ENCODE peak calls at places on chromosomes 1 and 21, in seven cellular contexts. F is heart left ventricle, B is HTR-8/SVneo, R is globus pallidus, Y is NCI-H2171, X is bronchial epithelial cell, Z is AG08395. G is an unnamed sample.

GRCh38 chr1:183278736-183279591 is 92.9 kb downstream of the LAMC2 start:
- DNase-seq in Z (peak), X (peak), F (no peak), Y (no peak), R (no peak), B (no peak), G (peak)

GRCh38 chr1:51237714-51238403 is 1.8 kb downstream of the RNF11 start:
- DNase-seq in Z (peak), F (no peak), B (no peak), Y (no peak), R (peak), X (peak), G (peak)

GRCh38 chr1:37162059-37162458 is 127.7 kb upstream of the GRIK3 start:
- DNase-seq in Y (no peak), X (no peak), B (no peak), Z (no peak), F (no peak), R (no peak), G (no peak)

GRCh38 chr1:156751724-156752481 is 428 bp upstream of the HDGF start:
- DNase-seq in F (peak), Z (peak), X (peak), Y (peak), B (peak), R (peak), G (peak)

GRCh38 chr1:204591473-204592090 is 75.4 kb downstream of the MDM4 start:
- DNase-seq in B (peak), Z (peak), F (no peak), Y (no peak), R (no peak), X (peak), G (peak)

GRCh38 chr1:116379674-116380498 is 6.8 kb downstream of the ATP1A1 start:
- DNase-seq in Z (no peak), R (no peak), X (no peak), Y (no peak), F (no peak), B (no peak), G (no peak)

GRCh38 chr1:220682901-220683576 is 7.1 kb upstream of the C1orf115 start:
- DNase-seq in F (no peak), Y (no peak), R (no peak), B (no peak), Z (no peak), X (no peak), G (no peak)

GRCh38 chr1:31795801-31796621 is 19.8 kb downstream of the SPOCD1 start:
- DNase-seq in F (peak), Y (peak), Z (peak), X (peak), R (no peak), B (peak), G (peak)

GRCh38 chr1:154199563-154199879 is 6.6 kb downstream of the CFAP141 start:
- DNase-seq in F (no peak), Y (no peak), R (no peak), Z (no peak), B (no peak), X (no peak), G (no peak)

GRCh38 chr1:234262754-234263105 is 110.5 kb upstream of the COA6 start:
- DNase-seq in F (no peak), X (no peak), Z (no peak), R (no peak), Y (no peak), B (no peak), G (no peak)

GRCh38 chr1:68231627-68232303 is 558 bp downstream of the WLS start:
- DNase-seq in B (peak), Z (peak), R (peak), Y (peak), X (no peak), F (peak), G (no peak)

GRCh38 chr1:208544794-208545193 is 300.6 kb upstream of the PLXNA2 start:
- DNase-seq in Z (no peak), X (no peak), R (no peak), Y (no peak), B (no peak), F (no peak), G (no peak)

GRCh38 chr1:199780948-199781347 is 246.6 kb upstream of the NR5A2 start:
- DNase-seq in Z (peak), F (no peak), B (no peak), X (peak), Y (no peak), R (no peak), G (peak)

GRCh38 chr1:9332513-9333143 is 39.9 kb downstream of the SPSB1 start:
- DNase-seq in Y (no peak), B (no peak), Z (no peak), F (no peak), R (no peak), X (no peak), G (no peak)

GRCh38 chr1:248926401-248927182 is 20.6 kb downstream of the PGBD2 start:
- DNase-seq in Z (peak), Y (no peak), X (peak), B (no peak), F (no peak), R (no peak), G (peak)

GRCh38 chr1:209622841-209623829 is 29.1 kb downstream of the LAMB3 start:
- DNase-seq in Z (no peak), Y (no peak), R (no peak), X (no peak), F (no peak), B (no peak), G (no peak)

GRCh38 chr1:211643324-211644212 is 31.9 kb downstream of the NEK2 start:
- DNase-seq in F (no peak), Y (peak), B (no peak), R (no peak), Z (no peak), X (peak), G (no peak)

GRCh38 chr1:9657521-9658032 is 6.0 kb downstream of the PIK3CD start:
- DNase-seq in X (no peak), R (no peak), B (no peak), Z (no peak), F (no peak), Y (no peak), G (no peak)

GRCh38 chr1:166628259-166628658 is 211.0 kb upstream of the POGK start:
- DNase-seq in R (no peak), B (no peak), Z (no peak), F (no peak), X (no peak), Y (no peak), G (no peak)

GRCh38 chr21:45224189-45224938 is 63.3 kb downstream of the POFUT2 start:
- DNase-seq in R (no peak), F (no peak), Z (no peak), B (no peak), X (no peak), Y (no peak), G (no peak)

GRCh38 chr1:230125633-230126528 is 58.8 kb downstream of the GALNT2 start:
- DNase-seq in R (no peak), X (peak), B (peak), F (no peak), Z (peak), Y (no peak), G (no peak)

GRCh38 chr1:232227171-232227740 is 402.7 kb downstream of the SIPA1L2 start:
- DNase-seq in Y (peak), R (no peak), F (no peak), Z (no peak), B (no peak), X (no peak), G (no peak)

GRCh38 chr1:38899560-38899959 is 18.2 kb upstream of the GJA9 start:
- DNase-seq in R (no peak), B (no peak), Z (no peak), X (no peak), F (no peak), Y (no peak), G (no peak)

GRCh38 chr21:31346256-31346821 is 2.3 kb upstream of the TIAM1 start:
- DNase-seq in F (no peak), X (no peak), B (no peak), Z (no peak), Y (no peak), R (no peak), G (no peak)

GRCh38 chr1:117970251-117970650 is 40.7 kb downstream of the WDR3 start:
- DNase-seq in Z (no peak), R (peak), B (no peak), Y (no peak), X (no peak), F (no peak), G (no peak)

GRCh38 chr1:208421511-208421910 is 177.3 kb upstream of the PLXNA2 start:
- DNase-seq in Y (no peak), R (no peak), F (no peak), X (no peak), Z (no peak), B (no peak), G (no peak)

GRCh38 chr1:8702121-8702520 is 115.3 kb downstream of the RERE start:
- DNase-seq in R (peak), Z (no peak), X (peak), F (no peak), B (no peak), Y (peak), G (no peak)

GRCh38 chr1:101284622-101285218 is 47.9 kb downstream of the S1PR1 start:
- DNase-seq in F (no peak), Z (no peak), Y (no peak), B (no peak), R (no peak), X (peak), G (no peak)

GRCh38 chr1:22018583-22019559 is 17.4 kb downstream of the CELA3A start:
- DNase-seq in Y (no peak), X (peak), B (peak), F (peak), R (peak), Z (peak), G (peak)

GRCh38 chr21:38388219-38388618 is 110.1 kb downstream of the ERG start:
- DNase-seq in B (no peak), R (no peak), Z (no peak), F (no peak), Y (no peak), X (peak), G (no peak)

GRCh38 chr1:232005300-232005699 is 378.7 kb downstream of the DISC1 start:
- DNase-seq in R (no peak), Y (no peak), Z (no peak), F (no peak), X (no peak), B (no peak), G (no peak)

GRCh38 chr1:241513378-241513777 is 6.2 kb downstream of the FH start:
- DNase-seq in Z (no peak), X (no peak), Y (no peak), F (no peak), R (no peak), B (no peak), G (no peak)

GRCh38 chr1:182301467-182302198 is 90.0 kb downstream of the GLUL start:
- DNase-seq in Z (peak), Y (no peak), R (peak), F (peak), X (peak), B (no peak), G (peak)

GRCh38 chr1:69320679-69321310 is 246.9 kb upstream of the LRRC7 start:
- DNase-seq in Y (no peak), B (no peak), X (no peak), Z (no peak), R (no peak), F (no peak), G (no peak)

G was measured in foreskin keratinocyte.